ENCODE peak calls at places on chromosomes 6 and 20, in eight cellular contexts. A, C, J, W, V, D, B and Q are unnamed samples.

GRCh38 chr6:132684267-132684666 is 25.3 kb upstream of the TAAR1 start:
- DNase-seq in A (no peak), C (no peak), J (no peak), W (no peak), V (no peak), D (no peak), B (no peak), Q (no peak)

GRCh38 chr6:50305660-50306059 is 255.9 kb upstream of the DEFB112 start:
- DNase-seq in A (no peak), C (no peak), J (no peak), W (no peak), V (no peak), D (no peak), B (peak), Q (peak)

GRCh38 chr6:41275489-41275888 is 11.0 kb downstream of the TREM1 start:
- DNase-seq in A (no peak), C (no peak), J (no peak), W (no peak), V (no peak), D (no peak), B (no peak), Q (no peak)

GRCh38 chr6:5367510-5367909 is 106.2 kb downstream of the FARS2 start:
- DNase-seq in A (no peak), C (no peak), J (no peak), W (no peak), V (no peak), D (no peak), B (no peak), Q (no peak)

GRCh38 chr6:90197854-90198496 is 98.7 kb downstream of the BACH2 start:
- DNase-seq in A (no peak), C (peak), J (no peak), W (peak), V (no peak), D (no peak), B (peak), Q (peak)

GRCh38 chr6:80341330-80341729 is 234.9 kb downstream of the BCKDHB start:
- DNase-seq in A (no peak), C (no peak), J (no peak), W (no peak), V (no peak), D (no peak), B (no peak), Q (no peak)

GRCh38 chr6:12923644-12924235 is 207.2 kb downstream of the PHACTR1 start:
- DNase-seq in A (no peak), C (no peak), J (no peak), W (no peak), V (no peak), D (no peak), B (no peak), Q (peak)

GRCh38 chr6:116223355-116223754 is 30.5 kb downstream of the TSPYL4 start:
- DNase-seq in A (no peak), C (no peak), J (no peak), W (no peak), V (no peak), D (no peak), B (no peak), Q (no peak)

GRCh38 chr20:3218307-3218988 is 9.2 kb downstream of the ITPA start:
- DNase-seq in A (peak), C (peak), J (peak), W (peak), V (peak), D (peak), B (no peak), Q (no peak)

GRCh38 chr20:52404676-52405075 is 213.1 kb upstream of the ZFP64 start:
- DNase-seq in A (no peak), C (no peak), J (no peak), W (no peak), V (no peak), D (no peak), B (no peak), Q (no peak)

GRCh38 chr20:5592165-5592564 is 158.0 kb upstream of the SHLD1 start:
- DNase-seq in A (no peak), C (no peak), J (no peak), W (no peak), V (no peak), D (no peak), B (no peak), Q (no peak)

GRCh38 chr6:38079537-38079936 is 260.0 kb downstream of the ZFAND3 start:
- DNase-seq in A (no peak), C (no peak), J (no peak), W (no peak), V (no peak), D (no peak), B (no peak), Q (no peak)

GRCh38 chr6:27053738-27054137 is 193.8 kb upstream of the PRSS16 start:
- DNase-seq in A (no peak), C (no peak), J (no peak), W (no peak), V (no peak), D (no peak), B (peak), Q (no peak)

GRCh38 chr20:1313236-1313964 is 15.5 kb downstream of the SDCBP2 start:
- DNase-seq in A (peak), C (peak), J (peak), W (peak), V (peak), D (peak), B (peak), Q (peak)

GRCh38 chr6:169635345-169635744 is 66.5 kb downstream of the WDR27 start:
- DNase-seq in A (no peak), C (no peak), J (no peak), W (no peak), V (no peak), D (no peak), B (no peak), Q (no peak)

GRCh38 chr6:123454448-123454847 is 182.3 kb downstream of the TRDN start:
- DNase-seq in A (no peak), C (no peak), J (no peak), W (no peak), V (no peak), D (no peak), B (no peak), Q (no peak)

GRCh38 chr6:56400273-56400672 is 152.9 kb upstream of the COL21A1 start:
- DNase-seq in A (no peak), C (peak), J (no peak), W (no peak), V (no peak), D (no peak), B (peak), Q (no peak)

GRCh38 chr6:40427196-40427595 is 160.0 kb downstream of the LRFN2 start:
- DNase-seq in A (no peak), C (no peak), J (peak), W (no peak), V (no peak), D (no peak), B (no peak), Q (no peak)

GRCh38 chr6:158707120-158707519 is 57.3 kb downstream of the SYTL3 start:
- DNase-seq in A (no peak), C (no peak), J (peak), W (no peak), V (no peak), D (peak), B (peak), Q (peak)

GRCh38 chr6:112189494-112189893 is 64.9 kb downstream of the LAMA4 start:
- DNase-seq in A (no peak), C (no peak), J (no peak), W (no peak), V (no peak), D (no peak), B (no peak), Q (no peak)

GRCh38 chr6:44297063-44298038 is 15.8 kb downstream of the AARS2 start:
- DNase-seq in A (peak), C (peak), J (peak), W (peak), V (peak), D (peak), B (no peak), Q (no peak)

GRCh38 chr20:25006431-25007167 is 14.0 kb upstream of the APMAP start:
- DNase-seq in A (no peak), C (no peak), J (no peak), W (no peak), V (no peak), D (no peak), B (no peak), Q (no peak)

GRCh38 chr20:54078296-54078695 is 7.9 kb upstream of the BCAS1 start:
- DNase-seq in A (peak), C (no peak), J (no peak), W (peak), V (no peak), D (no peak), B (no peak), Q (no peak)

GRCh38 chr6:1027109-1027794 is 284.6 kb upstream of the FOXQ1 start:
- DNase-seq in A (no peak), C (no peak), J (no peak), W (no peak), V (no peak), D (no peak), B (peak), Q (peak)

GRCh38 chr6:93183513-93183912 is 235.8 kb downstream of the EPHA7 start:
- DNase-seq in A (no peak), C (no peak), J (no peak), W (no peak), V (no peak), D (no peak), B (no peak), Q (no peak)

GRCh38 chr6:140601409-140601808 is 1227.0 kb upstream of the CITED2 start:
- DNase-seq in A (no peak), C (no peak), J (no peak), W (no peak), V (no peak), D (no peak), B (no peak), Q (no peak)

GRCh38 chr20:51480507-51481270 is 61.8 kb downstream of the NFATC2 start:
- DNase-seq in A (no peak), C (no peak), J (no peak), W (peak), V (peak), D (no peak), B (no peak), Q (no peak)

GRCh38 chr20:46400828-46401477 is 5.5 kb downstream of the ELMO2 start:
- DNase-seq in A (peak), C (no peak), J (no peak), W (peak), V (peak), D (peak), B (no peak), Q (no peak)

GRCh38 chr20:1165941-1166340 is 18.8 kb downstream of the TMEM74B start:
- DNase-seq in A (no peak), C (no peak), J (no peak), W (no peak), V (no peak), D (no peak), B (no peak), Q (no peak)

GRCh38 chr20:37343994-37344355 is 2.0 kb upstream of the SRC start:
- DNase-seq in A (no peak), C (no peak), J (no peak), W (no peak), V (no peak), D (no peak), B (no peak), Q (no peak)

GRCh38 chr6:101391772-101392560 is 1.5 kb upstream of the GRIK2 start:
- DNase-seq in A (no peak), C (peak), J (no peak), W (no peak), V (no peak), D (no peak), B (no peak), Q (no peak)

GRCh38 chr20:52060794-52061714 is 130.5 kb downstream of the ZFP64 start:
- DNase-seq in A (no peak), C (peak), J (no peak), W (no peak), V (no peak), D (no peak), B (no peak), Q (peak)

GRCh38 chr6:139979021-139979721 is 604.7 kb upstream of the CITED2 start:
- DNase-seq in A (no peak), C (no peak), J (no peak), W (no peak), V (no peak), D (no peak), B (peak), Q (no peak)

GRCh38 chr20:32404017-32404416 is 45.9 kb downstream of the ASXL1 start:
- DNase-seq in A (no peak), C (no peak), J (no peak), W (no peak), V (no peak), D (no peak), B (no peak), Q (no peak)

GRCh38 chr6:155628315-155628714 is 172.7 kb upstream of the NOX3 start:
- DNase-seq in A (no peak), C (no peak), J (no peak), W (peak), V (no peak), D (no peak), B (no peak), Q (no peak)

GRCh38 chr6:141370438-141370837 is 762.3 kb upstream of the GJE1 start:
- DNase-seq in A (no peak), C (no peak), J (no peak), W (no peak), V (no peak), D (no peak), B (no peak), Q (no peak)